ENCODE peak calls at places on chromosomes 7 and 10, in five cellular contexts. D is SK-N-SH, X is HCT116, O is GM12878, E is HepG2. M is an unnamed sample.
A peak's percentile ranks its signal among the peaks of the same experiment; 100 is the strongest.

GRCh38 chr10:68423522-68423921 is 16.4 kb upstream of the RUFY2 start:
- DNase-seq in D (no peak), X (no peak), O (no peak), E (no peak), M (no peak)

GRCh38 chr10:69693886-69694285 is 63.8 kb downstream of the FAM241B start:
- DNase-seq in D (no peak), X (no peak), O (no peak), E (no peak), M (no peak)

GRCh38 chr7:142231716-142232115 is 26.1 kb downstream of the PRSS58 start:
- DNase-seq in D (peak; percentile 28), X (peak; percentile 46), O (no peak), E (peak; percentile 20), M (no peak)

GRCh38 chr7:139656387-139656786 is 121.4 kb downstream of the HIPK2 start:
- DNase-seq in D (no peak), X (no peak), O (no peak), E (no peak), M (no peak)

GRCh38 chr7:70893422-70893821 is 238.5 kb upstream of the GALNT17 start:
- DNase-seq in D (no peak), X (no peak), O (no peak), E (no peak), M (no peak)

GRCh38 chr10:89185658-89186057 is 21.5 kb downstream of the CH25H start:
- DNase-seq in D (no peak), X (no peak), O (no peak), E (no peak), M (no peak)

GRCh38 chr10:126729314-126729871 is 58.9 kb upstream of the C10orf90 start:
- DNase-seq in D (no peak), X (no peak), O (no peak), E (no peak), M (no peak)

GRCh38 chr7:147894271-147894670 is 696.3 kb upstream of the C7orf33 start:
- DNase-seq in D (peak; percentile 53), X (no peak), O (no peak), E (no peak), M (no peak)

GRCh38 chr7:112101083-112101846 is 104.9 kb downstream of the DOCK4 start:
- DNase-seq in D (no peak), X (no peak), O (no peak), E (no peak), M (no peak)

GRCh38 chr7:123635551-123636359 is 19.9 kb upstream of the LMOD2 start:
- DNase-seq in D (peak; percentile 72), X (no peak), O (no peak), E (peak; percentile 5), M (no peak)

GRCh38 chr7:130394421-130395188 is 14.3 kb downstream of the CPA1 start:
- DNase-seq in D (no peak), X (no peak), O (no peak), E (no peak), M (no peak)

GRCh38 chr7:1418505-1419309 is 40.6 kb downstream of the MICALL2 start:
- DNase-seq in D (peak; percentile 78), X (peak; percentile 94), O (no peak), E (peak; percentile 28), M (no peak)

GRCh38 chr10:51000164-51000563 is 74.1 kb upstream of the PRKG1 start:
- DNase-seq in D (no peak), X (no peak), O (no peak), E (no peak), M (no peak)

GRCh38 chr7:48366096-48366495 is 194.8 kb downstream of the ABCA13 start:
- DNase-seq in D (no peak), X (no peak), O (no peak), E (no peak), M (no peak)

GRCh38 chr10:113026679-113027078 is 76.6 kb downstream of the TCF7L2 start:
- DNase-seq in D (no peak), X (no peak), O (no peak), E (no peak), M (no peak)

GRCh38 chr10:113093188-113094113 is 143.4 kb downstream of the TCF7L2 start:
- DNase-seq in D (no peak), X (peak; percentile 87), O (peak; percentile 8), E (peak; percentile 88), M (peak; percentile 91)

GRCh38 chr7:137970263-137970975 is 31.5 kb downstream of the CREB3L2 start:
- DNase-seq in D (no peak), X (no peak), O (no peak), E (no peak), M (no peak)

GRCh38 chr7:80453699-80454340 is 58.0 kb downstream of the GNAT3 start:
- DNase-seq in D (peak; percentile 45), X (peak; percentile 19), O (no peak), E (peak; percentile 12), M (no peak)

GRCh38 chr10:43362191-43362839 is 9.1 kb upstream of the FXYD4 start:
- DNase-seq in D (peak; percentile 98), X (peak; percentile 96), O (peak; percentile 75), E (no peak), M (no peak)

GRCh38 chr10:58647366-58647765 is 134.7 kb downstream of the BICC1 start:
- DNase-seq in D (no peak), X (no peak), O (no peak), E (no peak), M (no peak)

GRCh38 chr10:47348661-47349470 is 703 bp downstream of the RBP3 start:
- DNase-seq in D (peak; percentile 41), X (no peak), O (no peak), E (no peak), M (no peak)
- TF ChIP-seq SIN3A in D (no peak), X (no peak), O (no peak), E (no peak), M (no peak)

DNA sequence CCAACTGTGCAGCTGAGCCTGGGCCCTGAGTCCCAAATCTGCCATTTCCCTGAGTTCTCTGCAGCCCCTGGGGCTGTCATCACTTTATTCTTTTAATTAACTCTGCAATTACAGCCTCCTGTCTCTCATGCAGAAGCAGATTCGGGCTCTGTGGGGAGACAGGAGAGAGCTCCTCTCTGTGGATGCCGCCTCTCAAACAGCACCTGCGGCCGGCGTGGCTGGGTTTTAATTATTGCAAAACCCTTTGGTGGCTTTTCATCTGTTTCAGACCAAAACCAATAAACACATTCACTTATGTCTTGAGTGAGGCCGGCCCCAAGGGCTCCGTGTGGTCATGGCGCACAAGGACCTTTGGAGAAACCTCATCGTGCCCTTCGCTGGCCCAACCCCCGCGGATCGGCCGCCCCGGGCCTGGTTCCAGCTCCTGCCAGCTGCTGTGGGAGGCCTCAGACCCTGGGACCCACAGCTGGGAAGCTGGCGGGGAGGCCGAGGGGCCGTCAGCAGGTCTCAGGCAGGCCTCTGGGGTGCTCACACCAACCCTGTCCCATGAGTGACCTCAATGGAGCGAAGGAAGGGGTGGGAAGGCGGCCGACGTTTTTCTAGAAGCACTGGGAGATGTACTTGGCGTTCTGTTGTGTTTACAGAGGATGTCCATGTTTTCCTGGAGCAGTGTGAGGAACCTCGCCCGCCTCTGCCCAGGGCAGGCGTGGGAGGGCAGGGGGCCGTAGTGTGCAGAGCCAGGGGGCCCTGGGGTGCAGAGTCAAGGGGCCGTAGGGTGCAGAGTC is 18.8 kb upstream of the ADGRA1 start:
- DNase-seq in D (no peak), X (no peak), O (no peak), E (no peak), M (no peak)
- TF ChIP-seq POLR2AphosphoS5 in D (no peak), X (no peak), O (no peak), E (no peak), M (no peak)

GRCh38 chr7:30683306-30683705 is 1.1 kb upstream of the CRHR2 start:
- DNase-seq in D (no peak), X (no peak), O (no peak), E (no peak), M (no peak)

GRCh38 chr7:30684351-30684750 is 2.1 kb upstream of the CRHR2 start:
- DNase-seq in D (no peak), X (no peak), O (no peak), E (no peak), M (no peak)

GRCh38 chr7:30683839-30684238 is 1.6 kb upstream of the CRHR2 start:
- DNase-seq in D (no peak), X (no peak), O (no peak), E (no peak), M (no peak)

GRCh38 chr7:30681262-30682130 is 760 bp downstream of the CRHR2 start:
- DNase-seq in D (peak; percentile 58), X (no peak), O (no peak), E (no peak), M (no peak)

DNA sequence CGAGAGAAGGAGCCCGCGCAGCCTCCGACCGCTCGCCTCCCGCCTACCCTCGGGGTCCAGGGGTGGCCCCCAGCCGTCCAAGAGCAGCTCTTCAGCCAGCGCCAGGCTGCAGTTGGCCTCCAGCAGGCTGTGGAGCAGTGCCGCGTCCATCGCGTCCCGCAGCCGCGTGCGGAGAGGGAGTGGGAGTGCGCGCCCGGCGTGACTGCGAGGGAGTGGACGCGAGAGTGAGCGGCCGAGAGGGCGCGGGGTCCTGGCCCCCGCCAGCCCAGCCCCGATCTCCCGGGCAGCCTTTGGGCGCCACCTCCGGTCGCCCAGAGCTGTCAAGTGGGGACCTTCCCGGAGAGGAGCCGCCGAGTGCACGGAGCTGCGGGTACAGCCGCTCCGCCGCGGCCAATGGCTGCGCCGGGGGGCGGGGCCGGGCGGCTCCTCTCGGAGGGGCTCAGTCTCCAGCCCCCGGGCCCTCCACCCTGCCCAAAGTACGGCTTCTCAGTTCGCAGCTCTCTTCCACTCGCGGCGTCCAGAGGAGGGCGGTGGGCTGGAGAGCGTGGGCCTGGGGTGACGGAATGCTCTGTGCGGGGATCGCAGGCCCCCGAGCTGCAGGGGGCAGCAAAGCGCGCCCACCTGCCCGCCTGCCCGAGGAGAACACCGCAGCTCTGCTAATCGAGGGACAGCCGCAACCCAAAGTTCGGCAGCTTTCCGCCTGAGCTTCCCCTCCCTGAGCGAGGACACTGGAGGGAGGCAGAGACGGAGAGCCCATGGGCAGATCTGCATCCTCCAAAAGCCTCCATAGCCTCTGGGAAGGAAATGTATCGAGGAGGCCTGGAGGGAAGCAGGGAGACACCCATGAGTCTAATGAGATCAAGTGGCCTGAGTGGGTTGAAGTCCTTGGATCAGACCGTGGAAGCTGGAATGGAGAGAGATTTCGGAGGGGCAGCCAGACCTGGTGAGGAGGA is at the start of gene CRHR2:
- DNase-seq in D (peak; percentile 94), X (no peak), O (no peak), E (no peak), M (no peak)
- TF ChIP-seq REST in D (no peak), X (no peak), O (no peak), E (no peak), M (no peak)

DNA sequence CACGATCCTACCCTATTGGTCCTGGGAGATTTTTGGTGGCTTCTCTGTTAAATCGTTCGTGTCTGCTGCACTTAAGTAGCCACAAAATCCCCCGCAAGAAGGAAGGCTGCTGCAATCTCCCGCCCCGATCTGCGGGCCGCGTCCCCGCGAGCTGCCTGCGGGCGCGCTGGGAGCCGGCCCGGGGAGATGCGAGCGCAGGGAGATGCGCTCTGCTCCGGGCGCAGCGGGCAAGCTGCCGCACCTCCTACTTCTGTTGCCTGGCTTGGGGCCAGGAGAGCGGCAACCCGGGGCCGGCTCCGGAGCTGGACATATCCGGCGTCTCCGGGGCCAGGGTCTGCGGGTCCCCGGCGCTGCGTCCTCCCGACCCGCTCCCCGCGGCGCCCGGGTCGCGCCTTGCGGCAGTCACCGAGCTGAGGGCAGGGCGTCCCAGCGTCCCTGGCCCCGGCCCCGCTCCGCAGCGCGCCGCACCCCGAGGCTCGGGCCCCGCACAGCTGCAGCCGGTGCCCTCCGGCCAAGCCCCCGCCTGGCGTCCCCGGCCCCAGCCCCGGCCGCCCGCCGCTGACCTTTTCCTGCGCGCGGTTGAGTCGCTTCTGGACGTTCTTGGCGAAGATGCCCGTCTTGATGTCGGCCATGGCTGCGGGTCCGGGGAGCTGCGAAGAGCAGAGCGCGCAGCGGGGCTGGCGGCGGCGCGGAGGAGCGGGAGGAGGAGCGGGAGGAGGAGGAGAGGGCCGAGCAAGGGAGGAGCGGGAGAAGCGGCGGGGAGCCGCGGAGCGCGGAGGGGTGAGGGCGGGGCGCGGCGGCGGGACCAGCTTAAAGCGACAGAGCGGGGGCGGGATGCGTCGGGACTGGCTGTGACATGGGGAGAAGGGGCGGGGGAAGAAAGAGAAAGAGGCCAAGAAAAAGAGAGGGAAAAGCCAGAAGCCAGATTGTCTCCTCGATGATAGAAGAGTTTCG is at the start of gene AMPH:
- DNase-seq in D (peak; percentile 74), X (no peak), O (no peak), E (no peak), M (no peak)
- TF ChIP-seq SIN3A in D (no peak), X (no peak), O (no peak), E (no peak), M (no peak)